ENCODE peak calls at places on chromosomes 12 and 14, in six cellular contexts. One of them, this sample, is unnamed.

GRCh38 chr12:119363037-119363436 is 28.5 kb downstream of the CCDC60 start:
- DNase-seq in NT2/D1: no peak
- DNase-seq in activated CD8-positive, alpha-beta T cell treated with anti-CD3 and anti-CD28 coated beads, Interleukin-2, amount 10 ng/mL, durations not matched to agents 7 days and 5 days: no peak
- DNase-seq in D341Med: no peak
- DNase-seq in GM13977: no peak
- DNase-seq in HT-29: no peak
- DNase-seq in this sample: no peak

GRCh38 chr14:68780358-68781160 is 12.3 kb downstream of the ZFP36L1 start:
- DNase-seq in NT2/D1: no peak
- DNase-seq in activated CD8-positive, alpha-beta T cell treated with anti-CD3 and anti-CD28 coated beads, Interleukin-2, amount 10 ng/mL, durations not matched to agents 7 days and 5 days: peak; percentile 73
- DNase-seq in D341Med: peak; percentile 47
- DNase-seq in GM13977: no peak
- DNase-seq in HT-29: peak; percentile 46
- DNase-seq in this sample: peak; percentile 84

GRCh38 chr12:100840748-100841147 is 46.2 kb downstream of the ANO4 start:
- DNase-seq in NT2/D1: no peak
- DNase-seq in activated CD8-positive, alpha-beta T cell treated with anti-CD3 and anti-CD28 coated beads, Interleukin-2, amount 10 ng/mL, durations not matched to agents 7 days and 5 days: no peak
- DNase-seq in D341Med: no peak
- DNase-seq in GM13977: no peak
- DNase-seq in HT-29: no peak
- DNase-seq in this sample: no peak

GRCh38 chr14:61525293-61526011 is 169.9 kb upstream of the HIF1A start:
- DNase-seq in NT2/D1: no peak
- DNase-seq in activated CD8-positive, alpha-beta T cell treated with anti-CD3 and anti-CD28 coated beads, Interleukin-2, amount 10 ng/mL, durations not matched to agents 7 days and 5 days: peak; percentile 78
- DNase-seq in D341Med: no peak
- DNase-seq in GM13977: no peak
- DNase-seq in HT-29: peak; percentile 53
- DNase-seq in this sample: no peak

GRCh38 chr14:50399251-50400032 is 2.8 kb upstream of the CDKL1 start:
- DNase-seq in NT2/D1: no peak
- DNase-seq in activated CD8-positive, alpha-beta T cell treated with anti-CD3 and anti-CD28 coated beads, Interleukin-2, amount 10 ng/mL, durations not matched to agents 7 days and 5 days: no peak
- DNase-seq in D341Med: no peak
- DNase-seq in GM13977: no peak
- DNase-seq in HT-29: peak; percentile 25
- DNase-seq in this sample: peak; percentile 45

GRCh38 chr12:100576311-100577036 is 3.0 kb downstream of the GAS2L3 start:
- DNase-seq in NT2/D1: no peak
- DNase-seq in activated CD8-positive, alpha-beta T cell treated with anti-CD3 and anti-CD28 coated beads, Interleukin-2, amount 10 ng/mL, durations not matched to agents 7 days and 5 days: no peak
- DNase-seq in D341Med: no peak
- DNase-seq in GM13977: no peak
- DNase-seq in HT-29: peak; percentile 57
- DNase-seq in this sample: no peak

GRCh38 chr12:53712059-53712643 is 15.1 kb downstream of the CALCOCO1 start:
- DNase-seq in NT2/D1: no peak
- DNase-seq in activated CD8-positive, alpha-beta T cell treated with anti-CD3 and anti-CD28 coated beads, Interleukin-2, amount 10 ng/mL, durations not matched to agents 7 days and 5 days: no peak
- DNase-seq in D341Med: no peak
- DNase-seq in GM13977: no peak
- DNase-seq in HT-29: no peak
- DNase-seq in this sample: no peak

GRCh38 chr14:84401631-84402030 is 1128.3 kb upstream of the FLRT2 start:
- DNase-seq in NT2/D1: no peak
- DNase-seq in activated CD8-positive, alpha-beta T cell treated with anti-CD3 and anti-CD28 coated beads, Interleukin-2, amount 10 ng/mL, durations not matched to agents 7 days and 5 days: no peak
- DNase-seq in D341Med: no peak
- DNase-seq in GM13977: no peak
- DNase-seq in HT-29: no peak
- DNase-seq in this sample: no peak

GRCh38 chr12:46604684-46605083 is 221.1 kb downstream of the SLC38A4 start:
- DNase-seq in NT2/D1: no peak
- DNase-seq in activated CD8-positive, alpha-beta T cell treated with anti-CD3 and anti-CD28 coated beads, Interleukin-2, amount 10 ng/mL, durations not matched to agents 7 days and 5 days: no peak
- DNase-seq in D341Med: no peak
- DNase-seq in GM13977: no peak
- DNase-seq in HT-29: no peak
- DNase-seq in this sample: no peak

GRCh38 chr14:96666088-96666487 is 131.1 kb upstream of the VRK1 start:
- DNase-seq in NT2/D1: no peak
- DNase-seq in activated CD8-positive, alpha-beta T cell treated with anti-CD3 and anti-CD28 coated beads, Interleukin-2, amount 10 ng/mL, durations not matched to agents 7 days and 5 days: no peak
- DNase-seq in D341Med: peak; percentile 17
- DNase-seq in GM13977: no peak
- DNase-seq in HT-29: no peak
- DNase-seq in this sample: no peak

GRCh38 chr14:74035556-74035955 is 16.4 kb downstream of the BBOF1 start:
- DNase-seq in NT2/D1: no peak
- DNase-seq in activated CD8-positive, alpha-beta T cell treated with anti-CD3 and anti-CD28 coated beads, Interleukin-2, amount 10 ng/mL, durations not matched to agents 7 days and 5 days: no peak
- DNase-seq in D341Med: no peak
- DNase-seq in GM13977: no peak
- DNase-seq in HT-29: no peak
- DNase-seq in this sample: no peak

GRCh38 chr14:81331229-81332026 is 68.7 kb downstream of the STON2 start:
- DNase-seq in NT2/D1: no peak
- DNase-seq in activated CD8-positive, alpha-beta T cell treated with anti-CD3 and anti-CD28 coated beads, Interleukin-2, amount 10 ng/mL, durations not matched to agents 7 days and 5 days: no peak
- DNase-seq in D341Med: no peak
- DNase-seq in GM13977: no peak
- DNase-seq in HT-29: no peak
- DNase-seq in this sample: no peak

GRCh38 chr14:53695692-53696091 is 260.9 kb downstream of the BMP4 start:
- DNase-seq in NT2/D1: no peak
- DNase-seq in activated CD8-positive, alpha-beta T cell treated with anti-CD3 and anti-CD28 coated beads, Interleukin-2, amount 10 ng/mL, durations not matched to agents 7 days and 5 days: no peak
- DNase-seq in D341Med: no peak
- DNase-seq in GM13977: no peak
- DNase-seq in HT-29: no peak
- DNase-seq in this sample: no peak

GRCh38 chr12:52581481-52581880 is 7.8 kb upstream of the KRT74 start:
- DNase-seq in NT2/D1: no peak
- DNase-seq in activated CD8-positive, alpha-beta T cell treated with anti-CD3 and anti-CD28 coated beads, Interleukin-2, amount 10 ng/mL, durations not matched to agents 7 days and 5 days: no peak
- DNase-seq in D341Med: no peak
- DNase-seq in GM13977: no peak
- DNase-seq in HT-29: no peak
- DNase-seq in this sample: no peak

GRCh38 chr14:68824517-68825347 is 31.9 kb upstream of the ZFP36L1 start:
- DNase-seq in NT2/D1: peak; percentile 77
- DNase-seq in activated CD8-positive, alpha-beta T cell treated with anti-CD3 and anti-CD28 coated beads, Interleukin-2, amount 10 ng/mL, durations not matched to agents 7 days and 5 days: no peak
- DNase-seq in D341Med: peak; percentile 82
- DNase-seq in GM13977: no peak
- DNase-seq in HT-29: peak; percentile 84
- DNase-seq in this sample: peak; percentile 94

GRCh38 chr14:99234366-99234765 is 37.6 kb downstream of the BCL11B start:
- DNase-seq in NT2/D1: no peak
- DNase-seq in activated CD8-positive, alpha-beta T cell treated with anti-CD3 and anti-CD28 coated beads, Interleukin-2, amount 10 ng/mL, durations not matched to agents 7 days and 5 days: no peak
- DNase-seq in D341Med: no peak
- DNase-seq in GM13977: no peak
- DNase-seq in HT-29: no peak
- DNase-seq in this sample: no peak

GRCh38 chr12:105921872-105922669 is 216.7 kb downstream of the NUAK1 start:
- DNase-seq in NT2/D1: no peak
- DNase-seq in activated CD8-positive, alpha-beta T cell treated with anti-CD3 and anti-CD28 coated beads, Interleukin-2, amount 10 ng/mL, durations not matched to agents 7 days and 5 days: no peak
- DNase-seq in D341Med: no peak
- DNase-seq in GM13977: no peak
- DNase-seq in HT-29: no peak
- DNase-seq in this sample: no peak

GRCh38 chr12:11894890-11895289 is 175.8 kb upstream of the BCL2L14 start:
- DNase-seq in NT2/D1: no peak
- DNase-seq in activated CD8-positive, alpha-beta T cell treated with anti-CD3 and anti-CD28 coated beads, Interleukin-2, amount 10 ng/mL, durations not matched to agents 7 days and 5 days: peak; percentile 50
- DNase-seq in D341Med: no peak
- DNase-seq in GM13977: no peak
- DNase-seq in HT-29: no peak
- DNase-seq in this sample: no peak

GRCh38 chr14:67622675-67623074 is 3.0 kb downstream of the ARG2 start:
- DNase-seq in NT2/D1: no peak
- DNase-seq in activated CD8-positive, alpha-beta T cell treated with anti-CD3 and anti-CD28 coated beads, Interleukin-2, amount 10 ng/mL, durations not matched to agents 7 days and 5 days: no peak
- DNase-seq in D341Med: no peak
- DNase-seq in GM13977: no peak
- DNase-seq in HT-29: no peak
- DNase-seq in this sample: no peak